ENCODE peak calls at places on chromosomes 13 and 19, in six cellular contexts. Z, I, N, M, G and C are unnamed samples.

GRCh38 chr19:409006-409514 is at the start of gene C2CD4C:
- DNase-seq in M (no peak), N (peak), I (no peak), G (no peak), Z (no peak), C (no peak)

GRCh38 chr13:30739646-30740642 is 4.6 kb downstream of the ALOX5AP start:
- DNase-seq in Z (peak), I (no peak), M (peak), G (peak), N (no peak), C (no peak)

GRCh38 chr13:106161186-106161585 is 374.3 kb downstream of the EFNB2 start:
- DNase-seq in Z (no peak), I (no peak), G (no peak), N (no peak), M (no peak), C (no peak)

GRCh38 chr13:48505597-48506091 is 27.2 kb downstream of the RCBTB2 start:
- DNase-seq in I (no peak), M (peak), G (no peak), N (no peak), Z (no peak), C (peak)

GRCh38 chr13:47901451-47901850 is 99.6 kb downstream of the SUCLA2 start:
- DNase-seq in N (peak), M (peak), Z (no peak), G (no peak), I (no peak), C (no peak)

GRCh38 chr13:32687275-32687674 is 101.0 kb downstream of the PDS5B start:
- DNase-seq in I (no peak), G (no peak), Z (no peak), N (no peak), M (no peak), C (no peak)

GRCh38 chr13:98480915-98481510 is 95.9 kb downstream of the STK24 start:
- DNase-seq in Z (peak), I (peak), G (no peak), N (peak), M (no peak), C (no peak)

GRCh38 chr13:69857188-69857821 is 250.3 kb upstream of the ATXN8OS start:
- DNase-seq in G (no peak), M (no peak), Z (no peak), N (peak), I (peak), C (no peak)

GRCh38 chr19:41521860-41522555 is 54.0 kb upstream of the CEACAM21 start:
- DNase-seq in G (no peak), Z (no peak), N (peak), M (no peak), I (no peak), C (no peak)

GRCh38 chr19:8494158-8494557 is 8.3 kb downstream of the PRAM1 start:
- DNase-seq in Z (no peak), G (no peak), I (no peak), M (no peak), N (no peak), C (no peak)

GRCh38 chr13:93201992-93202558 is 24.5 kb upstream of the GPC6 start:
- DNase-seq in I (no peak), Z (no peak), G (no peak), M (no peak), N (no peak), C (no peak)

GRCh38 chr13:85431720-85432119 is 367.5 kb downstream of the SLITRK6 start:
- DNase-seq in G (no peak), Z (no peak), N (no peak), M (no peak), I (no peak), C (no peak)